ENCODE peak calls at places on chromosomes 4 and X, in four cellular contexts. Y, A, F and B are unnamed samples.

GRCh38 chr4:69057620-69058409 is 38.5 kb upstream of the UGT2B7 start:
- DNase-seq in Y (peak), A (no peak), F (no peak), B (peak)

GRCh38 chr4:151517896-151518295 is 108.9 kb downstream of the FHIP1A start:
- DNase-seq in Y (no peak), A (no peak), F (no peak), B (no peak)

GRCh38 chr4:150501983-150502382 is 80.0 kb upstream of the MAB21L2 start:
- DNase-seq in Y (no peak), A (no peak), F (no peak), B (no peak)

GRCh38 chr4:76539979-76540378 is 105.0 kb downstream of the SHROOM3 start:
- DNase-seq in Y (no peak), A (no peak), F (no peak), B (peak)

GRCh38 chr4:106986486-106986885 is 49.6 kb downstream of the DKK2 start:
- DNase-seq in Y (no peak), A (no peak), F (no peak), B (no peak)

GRCh38 chr4:11475871-11476270 is 47.2 kb upstream of the HS3ST1 start:
- DNase-seq in Y (no peak), A (no peak), F (no peak), B (no peak)

GRCh38 chrX:101265869-101266428 is 25.2 kb downstream of the TAF7L start:
- DNase-seq in Y (no peak), A (no peak), F (no peak), B (no peak)

GRCh38 chr4:107625503-107625902 is 94.5 kb downstream of the PAPSS1 start:
- DNase-seq in Y (no peak), A (no peak), F (no peak), B (no peak)

GRCh38 chrX:10028283-10029104 is 61.3 kb downstream of the CLDN34 start:
- DNase-seq in Y (no peak), A (no peak), F (no peak), B (no peak)

GRCh38 chrX:83008415-83008814 is 499.7 kb upstream of the POU3F4 start:
- DNase-seq in Y (no peak), A (peak), F (peak), B (no peak)

GRCh38 chrX:132292753-132293152 is 73.5 kb upstream of the RAP2C start:
- DNase-seq in Y (peak), A (peak), F (peak), B (no peak)

GRCh38 chr4:124275-125081 is at the start of gene ZNF718:
- DNase-seq in Y (no peak), A (peak), F (peak), B (peak)

GRCh38 chr4:161828061-161828460 is 335.7 kb downstream of the FSTL5 start:
- DNase-seq in Y (no peak), A (no peak), F (no peak), B (no peak)

GRCh38 chr4:38499101-38499500 is 164.9 kb upstream of the KLF3 start:
- DNase-seq in Y (no peak), A (no peak), F (no peak), B (no peak)
- TF ChIP-seq HMGXB4 in Y (no peak), A (no peak), F (no peak), B (no peak)

DNA sequence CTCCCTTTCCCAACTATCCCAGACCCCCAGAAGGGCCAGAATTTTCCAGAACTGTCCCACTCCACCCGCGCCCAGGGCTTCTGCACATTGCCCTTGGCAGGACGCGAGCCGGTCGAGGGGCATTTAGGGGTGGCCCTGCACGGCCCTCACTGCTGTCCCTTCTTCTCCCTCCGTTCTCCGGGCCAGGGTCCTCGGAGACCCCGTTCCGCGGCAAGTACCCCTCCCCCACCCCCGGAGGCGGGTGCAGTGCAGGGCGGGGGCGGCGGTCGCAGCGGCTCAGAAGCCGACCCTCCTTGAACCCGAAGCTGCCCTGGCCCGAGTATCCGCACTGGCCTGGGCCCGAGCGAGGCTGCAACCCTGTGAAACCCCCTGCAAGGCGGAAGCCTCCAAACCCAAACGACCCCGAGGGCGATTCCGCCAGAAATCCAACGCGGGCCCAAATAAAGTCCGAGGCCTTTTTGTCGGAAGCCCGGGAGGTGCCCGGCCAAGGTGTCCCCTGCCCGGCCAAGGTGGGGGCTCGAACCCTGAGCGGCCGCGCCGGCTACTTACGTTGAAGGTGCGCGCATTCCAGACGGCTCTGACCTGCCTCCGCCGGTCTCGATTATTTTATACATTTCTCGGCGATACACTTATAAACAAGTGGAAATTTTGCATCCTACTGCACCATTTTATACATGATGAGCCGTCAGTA is 53.2 kb upstream of the TMEM33 start:
- DNase-seq in Y (no peak), A (peak), F (no peak), B (peak)
- TF ChIP-seq HMGXB4 in Y (no peak), A (no peak), F (no peak), B (no peak)

DNA sequence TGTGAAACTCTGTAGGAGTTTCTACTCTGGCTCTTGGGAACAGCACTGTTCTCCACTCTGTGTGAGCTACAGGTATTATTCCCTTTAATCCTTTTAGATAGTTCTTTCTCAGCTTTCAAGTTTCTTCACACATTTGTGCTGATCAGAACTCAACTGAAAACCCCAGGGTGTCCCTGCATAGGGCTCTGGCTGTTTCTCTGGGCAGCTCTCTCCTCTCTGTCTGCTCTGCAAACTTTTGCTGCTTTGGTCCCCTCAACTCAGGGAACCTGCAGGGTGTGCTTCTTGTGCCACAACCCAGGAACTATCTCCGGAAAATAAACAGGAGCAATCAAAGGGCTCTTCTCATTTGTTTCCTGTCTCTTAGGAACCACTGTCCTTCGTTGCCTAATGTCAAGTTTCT is 196.6 kb upstream of the GABRA2 start:
- DNase-seq in Y (no peak), A (no peak), F (no peak), B (peak)
- TF ChIP-seq HMGXB4 in Y (no peak), A (no peak), F (no peak), B (no peak)

GRCh38 chr4:46372878-46373277 is 17.1 kb downstream of the GABRA2 start:
- DNase-seq in Y (no peak), A (no peak), F (no peak), B (no peak)
- TF ChIP-seq HMGXB4 in Y (no peak), A (no peak), F (no peak), B (no peak)

GRCh38 chr4:1201851-1202525 is 29.6 kb upstream of the SPON2 start:
- DNase-seq in Y (no peak), A (no peak), F (no peak), B (peak)
- TF ChIP-seq HMGXB4 in Y (no peak), A (no peak), F (no peak), B (no peak)

GRCh38 chr4:52588771-52589591 is 70.1 kb downstream of the USP46 start:
- DNase-seq in Y (no peak), A (no peak), F (no peak), B (no peak)
- TF ChIP-seq HMGXB4 in Y (no peak), A (no peak), F (no peak), B (no peak)

GRCh38 chr4:99875073-99875472 is 19.2 kb downstream of the LAMTOR3 start:
- DNase-seq in Y (no peak), A (no peak), F (no peak), B (no peak)
- TF ChIP-seq HMGXB4 in Y (no peak), A (no peak), F (no peak), B (no peak)

DNA sequence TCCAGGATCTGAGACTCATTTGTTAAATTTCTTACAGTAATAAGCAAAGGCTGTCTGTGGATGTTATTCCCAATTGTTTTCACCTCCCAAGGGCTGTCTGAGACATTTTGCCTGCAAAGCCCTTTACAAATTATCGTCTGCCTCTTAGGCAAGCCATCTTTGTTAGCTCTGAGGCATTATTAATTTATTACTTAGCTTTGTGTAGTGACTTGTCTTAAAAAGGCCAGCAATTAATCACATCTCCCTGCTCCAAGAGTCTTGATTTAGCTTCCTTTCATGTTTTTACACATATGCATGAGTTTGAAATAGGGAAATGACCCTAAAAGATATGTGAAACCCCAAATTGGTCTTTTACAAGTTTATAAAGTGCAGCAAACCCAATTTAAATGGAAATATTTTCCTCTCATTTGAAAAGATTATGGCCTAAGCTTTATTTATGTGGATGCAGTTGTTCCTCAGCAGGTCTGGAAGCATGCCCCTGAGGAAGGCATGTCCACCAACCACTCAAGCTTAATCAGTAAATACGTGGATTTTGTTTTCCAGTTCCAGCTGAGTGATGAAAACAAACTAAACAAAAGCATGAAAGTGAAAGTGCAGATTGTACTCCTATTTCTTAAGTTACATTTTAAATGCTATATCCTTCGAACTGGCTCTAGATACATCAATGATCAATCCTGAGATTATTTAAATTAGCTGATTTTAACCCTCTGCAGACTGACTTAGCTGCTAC is 173.6 kb upstream of the LNX1 start:
- DNase-seq in Y (no peak), A (no peak), F (no peak), B (no peak)
- TF ChIP-seq HMGXB4 in Y (no peak), A (no peak), F (no peak), B (no peak)